ENCODE peak calls at places on chromosomes 3 and 15, in eight cellular contexts. D, A, Y, O, G, V, J and C are unnamed samples.

GRCh38 chr3:59818033-59818936 is 768.5 kb upstream of the CFAP20DC start:
- DNase-seq in V (no peak), Y (peak), G (no peak), J (peak), A (peak), O (peak), D (no peak), C (peak)

GRCh38 chr3:72182206-72182605 is 397.3 kb upstream of the PROK2 start:
- DNase-seq in J (no peak), O (no peak), G (no peak), V (no peak), D (no peak), Y (no peak), A (peak), C (no peak)

GRCh38 chr3:173258721-173259120 is 117.7 kb upstream of the SPATA16 start:
- DNase-seq in G (no peak), O (no peak), V (no peak), Y (no peak), J (no peak), A (no peak), D (no peak), C (no peak)

GRCh38 chr3:46844397-46844796 is 18.8 kb downstream of the MYL3 start:
- DNase-seq in V (no peak), D (no peak), O (no peak), J (no peak), Y (no peak), A (no peak), G (no peak), C (no peak)

GRCh38 chr3:169750665-169751064 is 14.2 kb downstream of the TERC start:
- DNase-seq in V (no peak), A (no peak), G (no peak), Y (no peak), D (no peak), J (no peak), O (no peak), C (no peak)

GRCh38 chr3:155741598-155741997 is 3.3 kb downstream of the PLCH1 start:
- DNase-seq in A (no peak), J (no peak), G (no peak), V (no peak), O (no peak), D (no peak), Y (no peak), C (no peak)

GRCh38 chr3:139653582-139653981 is 24.2 kb downstream of the NMNAT3 start:
- DNase-seq in D (no peak), V (no peak), J (no peak), G (no peak), O (peak), A (no peak), Y (no peak), C (no peak)

GRCh38 chr3:55487376-55488241 is 503 bp upstream of the WNT5A start:
- DNase-seq in J (peak), G (no peak), D (no peak), V (peak), Y (peak), A (no peak), O (peak), C (no peak)

GRCh38 chr15:70299931-70300858 is 202.5 kb upstream of the TLE3 start:
- DNase-seq in D (no peak), J (no peak), G (peak), V (peak), Y (no peak), O (no peak), A (no peak), C (no peak)

GRCh38 chr15:55998478-55998877 is 5.1 kb upstream of the NEDD4 start:
- DNase-seq in O (no peak), J (no peak), A (no peak), Y (no peak), V (no peak), G (no peak), D (peak), C (no peak)

GRCh38 chr15:60062826-60063225 is 58.7 kb downstream of the FOXB1 start:
- DNase-seq in V (no peak), Y (peak), G (no peak), O (no peak), D (no peak), J (peak), A (no peak), C (no peak)

GRCh38 chr3:134055661-134056060 is 25.9 kb upstream of the SLCO2A1 start:
- DNase-seq in D (no peak), J (no peak), A (no peak), V (no peak), O (no peak), Y (no peak), G (no peak), C (no peak)

GRCh38 chr3:124686028-124686670 is 44.1 kb upstream of the UMPS start:
- DNase-seq in O (no peak), J (no peak), G (no peak), Y (no peak), A (no peak), D (no peak), V (no peak), C (no peak)

GRCh38 chr3:142275856-142276255 is 50.5 kb upstream of the GK5 start:
- DNase-seq in G (no peak), J (peak), D (no peak), Y (peak), V (no peak), O (no peak), A (no peak), C (peak)

GRCh38 chr3:58588030-58588614 is 10.9 kb upstream of the FAM107A start:
- DNase-seq in O (no peak), A (peak), Y (no peak), J (peak), D (no peak), G (no peak), V (peak), C (no peak)

GRCh38 chr15:98505611-98506031 is 142.7 kb upstream of the IGF1R start:
- DNase-seq in G (no peak), D (no peak), J (no peak), O (peak), V (no peak), A (no peak), Y (peak), C (no peak)

GRCh38 chr3:18363367-18363766 is 61.8 kb downstream of the SATB1 start:
- DNase-seq in G (no peak), D (no peak), O (no peak), V (no peak), Y (no peak), J (no peak), A (no peak), C (no peak)

GRCh38 chr3:52281980-52282801 is 3.7 kb upstream of the WDR82 start:
- DNase-seq in D (no peak), J (no peak), A (no peak), G (no peak), Y (peak), V (no peak), O (peak), C (no peak)

GRCh38 chr3:29385056-29385455 is 104.2 kb downstream of the RBMS3 start:
- DNase-seq in J (peak), Y (peak), G (no peak), A (no peak), V (no peak), D (no peak), O (no peak), C (peak)

GRCh38 chr15:28902856-28903255 is 17.1 kb downstream of the APBA2 start:
- DNase-seq in D (no peak), J (no peak), Y (no peak), V (no peak), G (no peak), O (no peak), A (no peak), C (no peak)

GRCh38 chr15:90201944-90202375 is 830 bp downstream of the SEMA4B start:
- DNase-seq in V (no peak), A (no peak), G (no peak), D (no peak), J (no peak), Y (no peak), O (no peak), C (no peak)

GRCh38 chr15:31867536-31868442 is 162.5 kb upstream of the CHRNA7 start:
- DNase-seq in J (peak), V (peak), A (peak), Y (peak), O (peak), G (peak), D (no peak), C (peak)

GRCh38 chr3:43207628-43208085 is 78.7 kb upstream of the SNRK start:
- DNase-seq in Y (no peak), J (no peak), A (no peak), D (no peak), V (no peak), G (no peak), O (no peak), C (peak)

GRCh38 chr3:52453496-52454234 is at the start of gene TNNC1:
- DNase-seq in G (no peak), A (no peak), J (no peak), D (no peak), O (no peak), V (no peak), Y (no peak), C (no peak)

GRCh38 chr15:70704731-70705130 is 58.6 kb downstream of the UACA start:
- DNase-seq in J (no peak), A (no peak), V (no peak), D (no peak), Y (no peak), G (no peak), O (no peak), C (no peak)

GRCh38 chr3:36852071-36852470 is 87.7 kb upstream of the DCLK3 start:
- DNase-seq in A (no peak), D (no peak), V (no peak), O (no peak), J (no peak), G (no peak), Y (peak), C (no peak)

DNA sequence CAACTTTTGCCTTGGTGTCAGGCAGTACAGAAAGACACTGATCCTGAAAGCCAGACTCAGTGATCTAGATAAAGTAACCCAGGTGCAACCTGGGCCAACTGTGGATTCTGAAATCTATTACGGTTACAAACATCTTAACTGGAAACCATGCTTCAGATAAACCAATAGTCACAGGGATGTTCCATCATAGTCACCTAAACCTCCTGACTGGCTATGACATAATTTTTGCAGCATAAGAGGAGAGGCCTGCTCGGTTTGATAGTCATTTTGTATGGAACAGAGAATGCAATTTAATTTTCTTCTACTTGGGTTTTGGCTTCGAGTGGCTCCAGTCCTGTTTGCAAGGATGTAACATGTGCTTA is 3.7 kb downstream of the SLCO3A1 start:
- DNase-seq in A (no peak), O (no peak), V (no peak), D (no peak), J (no peak), Y (no peak), G (no peak), C (no peak)
- H3K4me3 ChIP-seq in A (no peak), O (no peak), V (no peak), D (no peak), J (no peak), Y (no peak), G (no peak), C (no peak)

GRCh38 chr15:82531496-82532382 is 8.5 kb downstream of the RPS17 start:
- DNase-seq in V (no peak), J (no peak), G (no peak), O (no peak), A (no peak), Y (no peak), D (no peak), C (no peak)

GRCh38 chr15:82532991-82533481 is 7.2 kb downstream of the RPS17 start:
- DNase-seq in O (no peak), D (no peak), G (no peak), Y (no peak), V (no peak), J (no peak), A (no peak), C (no peak)

GRCh38 chr15:82532383-82532990 is 7.8 kb downstream of the RPS17 start:
- DNase-seq in J (no peak), A (no peak), D (no peak), O (no peak), G (no peak), Y (no peak), V (no peak), C (no peak)

GRCh38 chr15:82530006-82530405 is 10.3 kb downstream of the RPS17 start:
- DNase-seq in A (no peak), G (no peak), O (no peak), J (no peak), Y (no peak), D (no peak), V (no peak), C (no peak)

DNA sequence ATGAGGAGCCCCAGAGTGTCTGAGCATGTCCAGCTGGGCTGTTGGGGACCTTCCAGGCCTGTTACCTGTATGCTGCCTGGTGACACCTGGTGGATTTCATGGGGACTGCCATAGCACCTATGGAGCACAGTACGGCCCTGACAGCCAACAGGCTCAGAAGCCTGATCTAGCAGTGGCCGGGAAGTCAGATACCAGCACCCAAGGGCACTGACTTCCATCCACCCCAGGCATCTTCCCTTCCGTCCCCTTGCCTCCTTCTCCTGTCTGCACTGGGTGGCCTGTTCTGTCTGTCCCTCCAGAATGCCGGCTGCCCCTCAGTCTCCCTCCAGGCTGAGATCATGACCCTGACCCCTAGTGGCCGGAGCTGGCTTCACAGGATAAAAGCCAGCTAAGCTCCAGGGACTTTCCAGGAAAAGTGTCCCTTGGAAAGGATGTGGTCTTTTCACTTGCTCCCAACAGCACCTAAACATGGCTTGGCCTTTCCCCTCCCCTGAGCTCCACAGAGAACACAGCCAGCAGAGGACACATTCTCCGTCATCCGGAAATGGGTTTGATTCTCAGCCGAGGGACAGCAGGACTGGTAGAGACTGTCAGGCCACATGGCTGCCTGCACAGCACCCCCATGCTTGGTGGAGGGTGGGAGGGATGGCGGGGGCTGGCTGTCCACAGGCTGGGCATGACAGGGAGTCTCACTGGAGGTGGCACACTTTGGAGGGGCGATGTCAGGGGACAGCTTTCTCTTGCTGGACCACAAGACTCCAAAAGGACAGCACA is 9.5 kb downstream of the RPS17 start:
- DNase-seq in V (peak), A (peak), J (peak), D (no peak), O (peak), Y (peak), G (peak), C (no peak)
- H3K4me3 ChIP-seq in V (no peak), A (peak), J (peak), D (no peak), O (no peak), Y (peak), G (peak), C (peak)

GRCh38 chr3:96334779-96335178 is 479.6 kb upstream of the EPHA6 start:
- DNase-seq in A (no peak), J (no peak), Y (no peak), O (no peak), V (no peak), D (no peak), G (no peak), C (no peak)
- H3K4me3 ChIP-seq in A (no peak), J (no peak), Y (no peak), O (no peak), V (no peak), D (no peak), G (no peak), C (no peak)

GRCh38 chr3:187748050-187748481 is 2.8 kb upstream of the BCL6 start:
- DNase-seq in V (peak), A (peak), D (no peak), O (peak), Y (peak), G (peak), J (peak), C (no peak)
- H3K4me3 ChIP-seq in V (no peak), A (peak), D (peak), O (no peak), Y (no peak), G (no peak), J (no peak), C (no peak)

GRCh38 chr3:195698325-195699147 is 22.2 kb upstream of the MUC20 start:
- DNase-seq in J (peak), O (no peak), Y (no peak), V (no peak), D (no peak), G (no peak), A (no peak), C (no peak)
- H3K4me3 ChIP-seq in J (no peak), O (no peak), Y (no peak), V (no peak), D (no peak), G (no peak), A (no peak), C (no peak)

DNA sequence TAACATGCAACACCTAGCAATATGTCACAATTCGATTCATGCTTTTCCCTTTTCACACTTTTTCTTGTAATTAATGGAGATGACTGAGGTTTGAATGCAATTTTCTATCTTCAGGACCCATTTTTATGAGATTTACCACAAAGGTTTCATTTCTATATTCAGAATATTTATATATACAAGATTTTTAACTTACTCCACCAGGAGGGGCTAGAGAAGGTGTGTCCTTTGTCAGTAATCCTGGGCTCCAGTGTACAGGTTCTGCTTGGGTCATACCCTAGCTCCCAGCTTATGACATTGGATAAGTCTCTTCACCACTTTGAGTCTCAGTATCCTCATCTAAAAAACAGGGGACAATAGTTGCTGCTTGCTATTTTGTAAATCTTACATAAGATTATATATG is 95.7 kb upstream of the SLC24A5 start:
- DNase-seq in Y (no peak), O (no peak), J (peak), A (no peak), D (no peak), V (no peak), G (no peak), C (no peak)
- H3K4me3 ChIP-seq in Y (no peak), O (no peak), J (no peak), A (no peak), D (no peak), V (no peak), G (no peak), C (no peak)

DNA sequence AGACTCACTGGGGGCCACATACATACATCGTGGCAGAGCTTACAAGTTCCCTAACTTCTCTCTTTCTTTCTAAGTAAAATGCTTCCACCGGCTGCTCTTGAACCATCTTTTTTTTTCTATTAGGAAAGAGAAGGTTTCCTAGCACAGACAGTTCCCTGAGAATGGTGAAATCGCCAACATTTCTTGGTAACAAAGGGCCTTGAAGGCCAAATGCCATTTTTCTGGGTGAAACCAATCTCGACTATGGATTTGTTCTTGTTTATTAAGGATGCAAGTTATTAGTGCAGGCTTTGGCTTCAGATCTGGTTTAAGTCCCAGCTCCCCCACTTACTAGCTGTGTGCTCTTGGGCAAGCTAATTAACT is 3.0 kb downstream of the LMCD1 start:
- DNase-seq in J (no peak), O (no peak), V (no peak), Y (no peak), D (no peak), A (no peak), G (no peak), C (no peak)
- H3K4me3 ChIP-seq in J (peak), O (peak), V (no peak), Y (peak), D (peak), A (no peak), G (no peak), C (peak)

GRCh38 chr15:96052154-96052553 is 278.3 kb upstream of the NR2F2 start:
- DNase-seq in G (no peak), J (no peak), A (no peak), O (no peak), Y (no peak), D (no peak), V (no peak), C (no peak)

GRCh38 chr15:96054606-96055005 is 275.9 kb upstream of the NR2F2 start:
- DNase-seq in O (no peak), A (no peak), J (peak), G (no peak), D (no peak), Y (no peak), V (no peak), C (no peak)

GRCh38 chr15:96052572-96053038 is 277.9 kb upstream of the NR2F2 start:
- DNase-seq in G (no peak), A (no peak), J (no peak), Y (no peak), D (no peak), O (no peak), V (no peak), C (no peak)

GRCh38 chr15:96054029-96054428 is 276.5 kb upstream of the NR2F2 start:
- DNase-seq in V (no peak), A (peak), O (no peak), D (no peak), G (no peak), J (no peak), Y (no peak), C (no peak)

DNA sequence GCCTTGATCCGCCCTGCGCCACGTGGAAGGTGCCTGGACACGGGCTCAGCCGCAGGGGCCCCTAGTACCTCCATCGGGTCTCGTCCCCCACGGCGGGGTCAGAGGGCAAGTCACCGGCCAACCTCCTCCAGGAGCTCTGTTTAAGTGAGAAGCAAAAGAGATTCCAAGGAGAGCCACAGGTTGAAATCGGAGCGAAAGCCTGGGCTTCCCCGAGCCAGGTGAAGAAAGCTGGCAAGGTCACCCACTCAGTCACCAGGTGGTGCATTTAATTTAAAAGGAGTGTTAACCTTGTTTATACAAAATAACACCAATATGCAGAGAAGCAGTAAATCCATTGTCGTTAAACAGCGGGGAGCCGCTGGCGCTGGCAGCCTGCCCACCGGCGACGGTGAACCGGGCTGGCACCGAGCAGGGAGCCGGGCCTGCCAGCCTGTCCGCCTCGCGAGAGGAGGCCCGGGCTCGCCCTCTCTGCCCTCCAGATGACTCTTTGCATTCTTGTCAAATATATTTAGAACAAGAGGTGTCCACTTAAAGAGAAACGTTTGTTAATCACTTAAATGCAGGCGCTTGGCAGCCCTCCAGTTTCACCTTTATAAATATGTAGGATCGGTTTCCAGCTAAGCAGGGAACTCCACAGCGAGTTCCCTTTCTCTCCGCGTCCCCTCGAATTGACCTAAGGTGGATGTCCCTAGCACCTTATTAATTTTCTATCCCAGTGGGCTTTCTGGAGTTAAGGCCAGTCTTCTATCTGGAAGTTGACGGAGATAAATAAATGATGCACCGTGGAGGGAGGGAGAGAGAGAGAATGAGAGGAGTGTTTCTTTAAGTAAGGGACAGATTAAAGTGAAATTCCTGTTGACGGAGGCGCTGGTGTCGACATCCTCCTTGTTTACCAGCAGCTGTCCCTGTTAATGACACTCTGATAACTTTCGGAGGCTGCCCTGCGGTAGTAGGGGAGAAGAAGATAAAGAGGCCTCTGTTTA is 277.2 kb upstream of the NR2F2 start:
- DNase-seq in G (no peak), D (no peak), O (peak), V (peak), J (peak), Y (no peak), A (peak), C (no peak)
- H3K4me3 ChIP-seq in G (no peak), D (peak), O (peak), V (peak), J (peak), Y (no peak), A (peak), C (no peak)